ENCODE peak calls at places on chromosome 14, in four cellular contexts. Q, R, N and L are unnamed samples.

GRCh38 chr14:99544971-99545370 is 59.0 kb downstream of the CCDC85C start:
- DNase-seq in N (no peak), Q (no peak), R (no peak), L (no peak)

GRCh38 chr14:33642641-33643342 is 308.1 kb downstream of the EGLN3 start:
- DNase-seq in Q (no peak), N (no peak), R (no peak), L (no peak)

GRCh38 chr14:51535443-51536044 is 116.2 kb upstream of the FRMD6 start:
- DNase-seq in Q (no peak), N (no peak), R (no peak), L (no peak)

GRCh38 chr14:71130491-71131179 is 223.4 kb downstream of the PCNX1 start:
- DNase-seq in R (no peak), N (no peak), Q (no peak), L (peak; percentile 88)

GRCh38 chr14:36069535-36069900 is 107.0 kb downstream of the PTCSC3 start:
- DNase-seq in R (peak; percentile 64), N (peak; percentile 24), Q (no peak), L (peak; percentile 17)

GRCh38 chr14:88563845-88564244 is 1.0 kb downstream of the ZC3H14 start:
- DNase-seq in N (no peak), R (no peak), Q (no peak), L (no peak)

GRCh38 chr14:80434574-80435321 is 223.4 kb upstream of the DIO2 start:
- DNase-seq in Q (no peak), N (no peak), R (no peak), L (peak; percentile 45)

GRCh38 chr14:23356036-23356435 is 3.3 kb upstream of the SLC22A17 start:
- DNase-seq in Q (no peak), R (no peak), N (no peak), L (no peak)

GRCh38 chr14:51564986-51565604 is 86.6 kb upstream of the FRMD6 start:
- DNase-seq in R (no peak), N (no peak), Q (no peak), L (no peak)

GRCh38 chr14:74848768-74849167 is 27.2 kb downstream of the PROX2 start:
- DNase-seq in N (no peak), R (no peak), Q (no peak), L (no peak)

GRCh38 chr14:61409782-61410181 is 88.4 kb downstream of the PRKCH start:
- DNase-seq in N (no peak), R (no peak), Q (no peak), L (no peak)

GRCh38 chr14:20294636-20295035 is 11.1 kb downstream of the TTC5 start:
- DNase-seq in R (no peak), Q (no peak), N (no peak), L (no peak)

GRCh38 chr14:39946796-39947195 is 514.6 kb upstream of the FBXO33 start:
- DNase-seq in Q (no peak), N (no peak), R (no peak), L (no peak)

GRCh38 chr14:93930296-93930988 is 3.3 kb downstream of the FAM181A start:
- DNase-seq in N (no peak), R (no peak), Q (no peak), L (no peak)

GRCh38 chr14:77458249-77458950 is 507 bp downstream of the AHSA1 start:
- DNase-seq in Q (no peak), R (no peak), N (no peak), L (peak; percentile 18)

GRCh38 chr14:22303589-22304195 is 285.3 kb downstream of the DAD1 start:
- DNase-seq in Q (no peak), R (no peak), N (no peak), L (peak; percentile 50)

GRCh38 chr14:58238252-58239247 is 6.1 kb upstream of the PSMA3 start:
- DNase-seq in N (no peak), R (no peak), Q (no peak), L (no peak)

GRCh38 chr14:95741051-95741490 is 27.1 kb upstream of the TCL1A start:
- DNase-seq in Q (no peak), N (no peak), R (no peak), L (no peak)

GRCh38 chr14:33343016-33343415 is 404.3 kb downstream of the NPAS3 start:
- DNase-seq in N (no peak), Q (no peak), R (no peak), L (no peak)

GRCh38 chr14:21203470-21204166 is 47.8 kb upstream of the OR5AU1 start:
- DNase-seq in R (no peak), N (no peak), Q (no peak), L (no peak)

GRCh38 chr14:78450945-78451344 is 280.8 kb downstream of the NRXN3 start:
- DNase-seq in R (no peak), Q (no peak), N (no peak), L (no peak)

GRCh38 chr14:24310666-24311604 is at the start of gene LTB4R:
- DNase-seq in R (peak; percentile 76), N (no peak), Q (peak; percentile 79), L (peak; percentile 73)

GRCh38 chr14:95609398-95609990 is 74.6 kb downstream of the GLRX5 start:
- DNase-seq in N (no peak), Q (no peak), R (no peak), L (peak; percentile 23)

GRCh38 chr14:21191809-21192446 is 36.1 kb upstream of the OR5AU1 start:
- DNase-seq in Q (peak; percentile 64), R (peak; percentile 76), N (no peak), L (no peak)

GRCh38 chr14:99615497-99616245 is 11.7 kb upstream of the CCDC85C start:
- DNase-seq in R (no peak), N (no peak), Q (no peak), L (no peak)

GRCh38 chr14:74658535-74659130 is 46.6 kb upstream of the LTBP2 start:
- DNase-seq in Q (no peak), N (no peak), R (no peak), L (peak; percentile 69)

DNA sequence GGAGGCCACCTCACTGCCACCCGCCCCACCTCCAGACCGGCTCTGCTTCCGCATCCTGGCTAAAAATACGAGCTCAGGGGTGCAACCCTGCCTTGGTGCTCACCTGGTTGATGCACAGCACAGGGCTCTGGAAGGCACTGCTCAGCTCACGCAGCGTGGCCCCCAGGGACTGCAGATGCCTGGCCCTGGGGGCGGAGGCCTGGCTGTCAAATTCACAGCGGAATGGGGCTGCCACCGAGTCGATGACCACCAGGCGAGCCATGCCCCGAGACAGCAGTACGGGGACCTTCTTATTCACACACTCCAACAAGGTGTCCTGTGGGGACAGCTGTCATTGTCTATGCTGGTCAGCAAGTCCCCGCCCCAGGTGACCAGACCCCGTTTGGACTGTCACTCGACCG is 16.0 kb downstream of the XRCC3 start:
- DNase-seq in N (no peak), Q (peak; percentile 12), R (no peak), L (no peak)
- H3K36me3 ChIP-seq in N (peaks cover 2% of the 10 kb centered on the region), Q (peaks cover 56% of the 10 kb centered on the region), R (peaks cover 70% of the 10 kb centered on the region), L (peaks cover 58% of the 10 kb centered on the region)

DNA sequence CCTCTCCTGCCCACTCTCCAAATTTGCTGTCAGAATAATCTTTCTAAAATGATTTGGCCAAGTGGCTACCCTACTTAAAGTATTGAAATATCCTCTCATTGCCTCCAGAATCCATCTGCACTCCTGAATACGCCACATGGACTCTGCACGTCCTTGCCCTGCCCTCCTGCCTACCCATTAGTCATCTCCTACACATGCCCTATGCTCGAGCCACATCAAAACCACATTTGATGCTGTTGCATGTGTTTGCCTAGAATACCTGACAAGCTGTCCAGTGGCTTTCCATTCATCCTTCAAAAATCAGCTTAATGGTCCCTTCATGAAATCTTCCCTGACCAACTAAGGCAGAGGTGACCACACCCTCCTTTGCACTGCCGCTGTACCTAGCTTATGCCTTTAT is 17.0 kb downstream of the VCPKMT start:
- DNase-seq in R (no peak), Q (no peak), N (no peak), L (no peak)
- H3K36me3 ChIP-seq in R (peaks cover 1% of the 10 kb centered on the region), Q (peaks cover 3% of the 10 kb centered on the region), N (no peaks in the 10 kb centered on the region), L (no peaks in the 10 kb centered on the region)

DNA sequence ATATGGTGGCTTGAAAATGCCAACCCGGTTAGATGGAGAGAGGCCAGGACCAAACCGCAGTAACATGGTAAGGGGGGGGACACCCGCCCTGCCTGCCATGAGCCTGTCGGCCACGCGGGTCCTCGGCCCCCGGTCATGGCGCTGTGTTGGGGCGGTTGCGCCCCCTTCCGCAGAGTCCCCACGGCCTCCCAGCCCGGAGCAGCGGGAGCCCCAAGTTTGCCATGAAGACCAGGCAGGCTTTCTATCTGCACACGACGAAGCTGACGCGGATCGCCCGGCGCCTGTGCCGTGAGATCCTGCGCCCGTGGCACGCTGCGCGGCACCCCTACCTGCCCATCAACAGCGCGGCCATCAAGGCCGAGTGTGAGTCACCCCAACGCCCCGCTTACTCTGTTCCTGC is 10.1 kb upstream of the CRIP2 start:
- DNase-seq in Q (no peak), N (no peak), R (no peak), L (no peak)
- H3K36me3 ChIP-seq in Q (peaks cover 71% of the 10 kb centered on the region), N (no peaks in the 10 kb centered on the region), R (peaks cover 73% of the 10 kb centered on the region), L (peaks cover 72% of the 10 kb centered on the region)

DNA sequence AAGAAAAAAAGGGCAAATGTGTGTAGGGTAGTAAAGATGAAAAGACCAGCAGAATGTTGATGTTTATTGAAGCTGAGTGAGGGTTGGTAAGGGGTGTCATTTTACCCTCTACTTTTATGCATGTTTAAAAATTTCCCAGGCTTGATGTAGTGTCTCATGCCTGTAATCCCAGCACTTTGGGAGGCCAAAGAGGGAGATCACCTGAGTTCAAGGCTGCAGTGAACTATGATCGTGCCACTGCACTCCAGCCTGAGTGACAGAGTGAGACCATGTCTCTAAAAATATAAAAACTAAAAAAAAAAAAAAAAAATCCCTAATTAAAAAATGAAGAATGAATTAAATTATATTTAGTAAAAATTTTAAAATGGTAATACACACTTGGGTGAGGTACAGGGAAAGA is 8.5 kb downstream of the SEL1L start:
- DNase-seq in R (no peak), Q (no peak), N (no peak), L (no peak)
- H3K36me3 ChIP-seq in R (peaks cover 14% of the 10 kb centered on the region), Q (peaks cover 67% of the 10 kb centered on the region), N (no peaks in the 10 kb centered on the region), L (peaks cover 13% of the 10 kb centered on the region)

DNA sequence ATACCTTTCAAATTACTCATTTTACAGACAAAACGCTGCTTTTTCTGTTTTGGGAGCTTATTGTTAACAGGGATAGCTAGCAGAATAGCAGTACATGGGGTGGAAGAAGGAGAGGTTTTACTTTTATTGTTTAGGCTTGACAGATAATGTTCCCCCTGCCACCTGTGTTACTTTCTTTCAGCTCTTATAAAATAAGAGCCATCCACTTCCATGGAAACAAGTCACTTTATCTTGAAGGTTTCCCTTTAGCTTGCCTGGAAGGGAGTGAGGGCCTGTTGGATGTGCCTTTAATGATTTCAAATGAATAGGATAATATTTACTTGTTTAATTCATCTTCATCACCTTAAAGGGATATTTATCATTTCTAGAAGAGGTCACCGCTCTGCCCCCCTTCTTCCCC is 23.3 kb downstream of the GPATCH2L start:
- DNase-seq in R (no peak), Q (no peak), N (no peak), L (no peak)
- H3K36me3 ChIP-seq in R (peaks cover 15% of the 10 kb centered on the region), Q (peaks cover 83% of the 10 kb centered on the region), N (peaks cover 27% of the 10 kb centered on the region), L (peaks cover 31% of the 10 kb centered on the region)

GRCh38 chr14:64176330-64176729 is 117.8 kb downstream of the ESR2 start:
- DNase-seq in Q (no peak), R (no peak), N (no peak), L (no peak)
- H3K36me3 ChIP-seq in Q (peaks cover 99% of the 10 kb centered on the region), R (peaks cover 16% of the 10 kb centered on the region), N (no peaks in the 10 kb centered on the region), L (no peaks in the 10 kb centered on the region)